ENCODE peak calls at places on chromosomes 2 and 18, in six cellular contexts. K is AG04450, X is MCF 10A, U is HFF-Myc, Q is astrocyte of the spinal cord, Y is kidney tubule cell. C is an unnamed sample.

GRCh38 chr2:43927442-43927841 is 68.3 kb downstream of the LRPPRC start:
- DNase-seq in K (no peak), X (no peak), U (no peak), Q (no peak), Y (no peak), C (no peak)

GRCh38 chr18:59725177-59725576 is 28.0 kb upstream of the CCBE1 start:
- DNase-seq in K (no peak), X (no peak), U (no peak), Q (no peak), Y (no peak), C (no peak)

GRCh38 chr2:73979686-73980085 is 5.0 kb upstream of the TET3 start:
- DNase-seq in K (peak), X (peak), U (no peak), Q (peak), Y (peak), C (no peak)

GRCh38 chr2:40256649-40257048 is 195.2 kb downstream of the SLC8A1 start:
- DNase-seq in K (no peak), X (peak), U (no peak), Q (no peak), Y (peak), C (no peak)

GRCh38 chr2:11022064-11022463 is 110.3 kb downstream of the KCNF1 start:
- DNase-seq in K (no peak), X (no peak), U (no peak), Q (no peak), Y (no peak), C (no peak)

GRCh38 chr2:239290618-239291504 is 110.0 kb downstream of the HDAC4 start:
- DNase-seq in K (no peak), X (no peak), U (no peak), Q (peak), Y (no peak), C (peak)

GRCh38 chr2:96175951-96176350 is 30.7 kb upstream of the DUSP2 start:
- DNase-seq in K (peak), X (peak), U (no peak), Q (peak), Y (peak), C (no peak)

GRCh38 chr2:190996338-190996946 is 17.5 kb downstream of the STAT1 start:
- DNase-seq in K (no peak), X (peak), U (no peak), Q (no peak), Y (peak), C (no peak)

GRCh38 chr2:205408690-205409089 is 273.6 kb upstream of the NRP2 start:
- DNase-seq in K (no peak), X (no peak), U (no peak), Q (peak), Y (no peak), C (no peak)

GRCh38 chr2:29113891-29114321 is 1.3 kb upstream of the CLIP4 start:
- DNase-seq in K (no peak), X (peak), U (peak), Q (peak), Y (peak), C (peak)

GRCh38 chr18:13253786-13254755 is 35.5 kb downstream of the LDLRAD4 start:
- DNase-seq in K (no peak), X (no peak), U (no peak), Q (no peak), Y (no peak), C (no peak)

GRCh38 chr18:36295880-36296301 is 1.6 kb upstream of the FHOD3 start:
- DNase-seq in K (no peak), X (no peak), U (no peak), Q (no peak), Y (no peak), C (no peak)

GRCh38 chr2:32864761-32865160 is 82.0 kb upstream of the LTBP1 start:
- DNase-seq in K (peak), X (no peak), U (no peak), Q (peak), Y (peak), C (no peak)

GRCh38 chr2:50346104-50346503 is 685.8 kb downstream of the NRXN1 start:
- DNase-seq in K (no peak), X (no peak), U (no peak), Q (no peak), Y (no peak), C (no peak)

GRCh38 chr2:12883911-12884310 is 167.2 kb downstream of the TRIB2 start:
- DNase-seq in K (no peak), X (no peak), U (no peak), Q (no peak), Y (peak), C (no peak)

GRCh38 chr2:6073260-6074141 is 381.3 kb downstream of the SOX11 start:
- DNase-seq in K (peak), X (no peak), U (no peak), Q (peak), Y (no peak), C (no peak)

GRCh38 chr18:25282922-25283703 is 68.9 kb downstream of the ZNF521 start:
- DNase-seq in K (no peak), X (no peak), U (no peak), Q (no peak), Y (no peak), C (no peak)

GRCh38 chr2:23925702-23926288 is 1.1 kb downstream of the ATAD2B start:
- DNase-seq in K (no peak), X (peak), U (no peak), Q (peak), Y (peak), C (no peak)

GRCh38 chr2:132438650-132439030 is 22.0 kb downstream of the GPR39 start:
- DNase-seq in K (peak), X (peak), U (peak), Q (peak), Y (peak), C (no peak)

C was measured in NCI-H2107.